ENCODE peak calls at places on chromosomes 13 and 19, in seven cellular contexts. W is fibroblast of pulmonary artery, E is endothelial cell, A is astrocyte of the cerebellum, M is progenitor cell of endocrine pancreas, T is Peyer's patch, C is neural crest cell. P is an unnamed sample.
A peak's percentile ranks its signal among the peaks of the same experiment; 100 is the strongest.

GRCh38 chr13:23480324-23480723 is 46.8 kb upstream of the SACS start:
- DNase-seq in W (no peak), T (no peak), C (no peak), E (no peak), M (no peak), A (no peak), P (no peak)

GRCh38 chr19:29854033-29854432 is 42.2 kb downstream of the CCNE1 start:
- DNase-seq in E (no peak), T (no peak), W (no peak), A (no peak), C (no peak), M (no peak), P (no peak)

GRCh38 chr13:51912091-51912490 is 50.3 kb downstream of the CCDC70 start:
- DNase-seq in W (no peak), C (no peak), M (no peak), A (no peak), T (no peak), E (no peak), P (no peak)

GRCh38 chr13:46342538-46342937 is 44.5 kb downstream of the RUBCNL start:
- DNase-seq in A (no peak), W (no peak), E (no peak), M (no peak), C (no peak), T (no peak), P (no peak)

GRCh38 chr13:110874508-110874960 is 40.3 kb downstream of the ANKRD10 start:
- DNase-seq in W (peak; percentile 62), E (peak; percentile 76), A (peak; percentile 11), T (peak; percentile 86), C (peak; percentile 77), M (peak; percentile 41), P (peak; percentile 83)

GRCh38 chr19:33032218-33032781 is 32.4 kb downstream of the RHPN2 start:
- DNase-seq in C (no peak), A (no peak), W (no peak), M (no peak), T (peak; percentile 63), E (no peak), P (no peak)

GRCh38 chr19:19445911-19446361 is 40.5 kb downstream of the GATAD2A start:
- DNase-seq in A (no peak), C (no peak), W (no peak), T (peak; percentile 18), E (no peak), M (no peak), P (no peak)

GRCh38 chr13:95301135-95301946 is at the start of gene ABCC4:
- DNase-seq in M (peak; percentile 47), A (no peak), E (peak; percentile 63), W (peak; percentile 73), T (peak; percentile 81), C (peak; percentile 55), P (peak; percentile 77)

GRCh38 chr19:16473875-16474397 is 2.2 kb upstream of the EPS15L1 start:
- DNase-seq in T (no peak), C (no peak), E (no peak), M (no peak), W (no peak), A (no peak), P (no peak)

GRCh38 chr19:45589768-45590167 is 5.2 kb upstream of the OPA3 start:
- DNase-seq in C (no peak), W (no peak), E (no peak), T (no peak), M (no peak), A (no peak), P (no peak)

GRCh38 chr13:62320731-62321130 is 905.1 kb upstream of the PCDH20 start:
- DNase-seq in C (no peak), W (no peak), A (no peak), E (no peak), T (no peak), M (no peak), P (no peak)

GRCh38 chr13:44132710-44133109 is 240.9 kb upstream of the SERP2 start:
- DNase-seq in C (no peak), E (no peak), W (peak; percentile 70), M (no peak), T (no peak), A (no peak), P (no peak)

GRCh38 chr19:13241321-13242104 is 91.3 kb downstream of the IER2 start:
- DNase-seq in E (no peak), C (no peak), W (no peak), A (no peak), M (no peak), T (no peak), P (no peak)

GRCh38 chr13:39823063-39823713 is 167.7 kb downstream of the COG6 start:
- DNase-seq in E (no peak), T (no peak), M (no peak), W (no peak), C (no peak), A (no peak), P (no peak)

GRCh38 chr19:4369888-4370260 is 26.5 kb downstream of the MPND start:
- DNase-seq in W (no peak), E (peak; percentile 56), T (no peak), C (peak; percentile 36), M (no peak), A (no peak), P (no peak)

GRCh38 chr19:58261968-58262921 is 16.5 kb upstream of the ZNF8 start:
- DNase-seq in T (no peak), C (no peak), M (no peak), E (no peak), W (peak; percentile 16), A (no peak), P (no peak)

GRCh38 chr19:42322305-42322704 is 3.1 kb upstream of the MEGF8 start:
- DNase-seq in C (no peak), A (no peak), M (no peak), W (no peak), E (no peak), T (no peak), P (no peak)

GRCh38 chr19:17229890-17230289 is 3.9 kb downstream of the OCEL1 start:
- DNase-seq in E (no peak), T (no peak), M (no peak), A (no peak), C (no peak), W (no peak), P (no peak)

DNA sequence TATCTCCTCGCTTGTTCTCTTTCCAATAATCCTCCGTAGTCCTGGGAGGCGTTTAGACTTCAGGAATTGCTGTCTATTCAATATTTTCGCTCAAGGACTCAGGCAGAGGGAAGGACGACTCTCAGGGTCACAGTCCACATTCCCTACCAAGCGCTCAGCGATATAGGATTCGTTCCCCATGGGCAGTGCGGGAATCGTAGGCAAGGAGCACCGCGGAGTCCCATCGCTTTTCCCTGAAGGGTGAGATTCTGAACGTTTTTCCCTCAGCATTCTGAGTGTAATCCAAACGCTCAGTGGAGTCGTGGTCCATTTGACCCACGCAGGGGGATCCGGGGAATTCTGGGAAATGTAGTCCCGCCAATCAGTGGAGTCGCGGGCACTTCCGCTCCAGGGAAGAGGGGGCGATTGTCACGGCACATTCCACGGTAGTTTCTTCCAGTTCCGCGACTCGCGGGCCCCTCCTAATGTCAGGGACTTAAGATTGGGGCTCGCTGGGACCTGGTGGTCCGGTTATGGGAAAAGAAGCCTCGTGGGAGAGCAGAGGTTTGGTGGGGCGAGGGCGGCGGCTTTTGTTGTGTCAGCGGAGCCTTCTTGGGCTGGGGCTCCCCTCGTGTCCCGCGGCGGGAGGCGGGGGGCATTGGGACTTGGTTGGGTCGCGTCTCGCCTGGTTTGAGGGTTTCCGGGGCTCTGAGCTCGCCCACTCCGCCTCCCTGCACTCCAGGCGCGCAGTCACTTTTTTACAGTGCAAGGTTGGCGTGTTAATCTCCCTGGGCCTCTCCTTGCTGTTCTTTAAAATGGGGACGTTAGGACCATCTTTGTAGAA is at the start of gene ZNF234:
- DNase-seq in C (peak; percentile 68), T (peak; percentile 81), A (peak; percentile 55), E (peak; percentile 65), M (peak; percentile 65), W (peak; percentile 82), P (peak; percentile 84)
- TF ChIP-seq CTCF in C (no peak), T (no peak), A (no peak), E (no peak), M (no peak), W (no peak), P (peak; percentile 19)

GRCh38 chr19:46716013-46716671 is 772 bp downstream of the PRKD2 start:
- DNase-seq in A (no peak), T (no peak), C (peak; percentile 51), W (no peak), E (peak; percentile 63), M (peak; percentile 61), P (no peak)
- TF ChIP-seq CTCF in A (no peak), T (no peak), C (peak; percentile 52), W (no peak), E (peak; percentile 10), M (peak; percentile 51), P (peak; percentile 61)

GRCh38 chr13:36414461-36414860 is 17.8 kb upstream of the CCNA1 start:
- DNase-seq in C (no peak), T (no peak), A (no peak), E (no peak), M (no peak), W (no peak), P (no peak)

GRCh38 chr13:36417328-36417727 is 15.0 kb upstream of the CCNA1 start:
- DNase-seq in C (no peak), A (no peak), E (no peak), W (no peak), T (no peak), M (no peak), P (no peak)

GRCh38 chr13:36420437-36420891 is 11.8 kb upstream of the CCNA1 start:
- DNase-seq in M (peak; percentile 66), W (peak; percentile 90), E (peak; percentile 79), A (peak; percentile 61), T (no peak), C (peak; percentile 85), P (peak; percentile 81)

GRCh38 chr13:36421447-36421846 is 10.8 kb upstream of the CCNA1 start:
- DNase-seq in W (peak; percentile 83), M (no peak), T (no peak), E (no peak), C (no peak), A (no peak), P (no peak)

GRCh38 chr13:36418022-36418805 is 14.1 kb upstream of the CCNA1 start:
- DNase-seq in W (peak; percentile 77), M (no peak), C (no peak), T (no peak), E (no peak), A (peak; percentile 46), P (no peak)
- TF ChIP-seq CTCF in W (no peak), M (no peak), C (no peak), T (no peak), E (no peak), A (no peak), P (no peak)

DNA sequence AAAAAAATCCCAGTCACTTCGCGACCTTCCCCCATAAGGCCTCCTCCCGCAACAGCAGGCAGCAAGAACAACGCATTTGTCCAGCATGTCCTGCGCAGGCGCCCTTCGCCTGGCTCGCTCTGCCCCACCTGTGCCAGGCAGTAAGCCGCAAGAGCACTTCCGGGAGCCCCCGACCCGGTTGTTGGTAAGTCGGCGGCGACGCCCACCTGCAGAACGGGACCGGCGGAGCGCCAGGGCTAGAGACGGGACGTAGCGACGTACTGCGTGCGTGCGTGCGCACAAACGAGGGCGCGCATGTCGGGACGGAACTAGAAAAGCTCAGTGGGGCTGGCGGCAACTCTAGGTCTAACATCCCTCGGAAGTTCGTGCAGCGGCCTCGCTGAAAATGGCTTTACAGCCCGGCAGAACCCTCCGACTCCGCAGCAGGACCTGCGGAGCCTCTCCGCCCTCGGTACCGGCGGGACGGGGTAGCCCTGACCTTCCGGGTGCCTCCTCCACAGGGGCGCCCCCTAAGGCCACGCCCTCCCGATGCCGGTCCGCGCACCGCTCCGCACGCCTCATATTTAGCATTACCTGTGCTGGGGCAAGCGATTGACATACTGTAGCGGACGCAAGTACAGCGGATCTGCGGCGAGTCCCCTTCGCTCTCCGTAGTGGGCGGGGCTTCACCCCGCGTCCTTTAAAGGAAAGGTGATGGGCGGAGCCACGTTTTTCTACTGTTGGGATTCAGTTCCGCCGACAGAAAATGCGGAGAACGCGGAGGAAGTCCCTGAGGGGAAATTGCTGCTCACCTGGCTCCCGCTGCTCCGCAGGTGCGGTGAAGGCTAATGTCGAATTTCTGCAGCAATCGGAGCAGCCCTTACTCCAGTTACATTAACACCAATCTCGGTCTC is at the start of gene MTIF3:
- DNase-seq in T (peak; percentile 95), E (peak; percentile 89), M (peak; percentile 94), A (peak; percentile 76), C (peak; percentile 89), W (peak; percentile 92), P (peak; percentile 93)
- TF ChIP-seq CTCF in T (peak; percentile 21), E (no peak), M (no peak), A (no peak), C (no peak), W (no peak), P (peak; percentile 44)